ENCODE peak calls at places on chromosomes 13 and 19, in five cellular contexts. R is Peyer's patch, N is activated T-cell treated with anti-CD3 and anti-CD28 coated beads for 1 hour, O is coronary artery, U is GDM1. G is an unnamed sample.

GRCh38 chr19:46698395-46699321 is 18.3 kb downstream of the PRKD2 start:
- DNase-seq in R (no peak), N (no peak), O (no peak), U (no peak), G (no peak)

GRCh38 chr13:99989376-99990044 is 7.9 kb downstream of the ZIC2 start:
- DNase-seq in R (no peak), N (no peak), O (no peak), U (no peak), G (no peak)

GRCh38 chr13:19864339-19865309 is 1.2 kb upstream of the ZMYM5 start:
- DNase-seq in R (peak), N (peak), O (peak), U (peak), G (peak)

GRCh38 chr13:59665736-59666135 is 498.0 kb downstream of the DIAPH3 start:
- DNase-seq in R (no peak), N (no peak), O (no peak), U (no peak), G (no peak)

GRCh38 chr19:55345818-55346724 is 6.4 kb downstream of the KMT5C start:
- DNase-seq in R (no peak), N (no peak), O (no peak), U (no peak), G (peak)

GRCh38 chr13:50873481-50873880 is 30.0 kb upstream of the DLEU7 start:
- DNase-seq in R (no peak), N (no peak), O (no peak), U (no peak), G (no peak)

GRCh38 chr19:1261512-1261862 is 7.6 kb upstream of the CIRBP start:
- DNase-seq in R (no peak), N (no peak), O (no peak), U (no peak), G (peak)

GRCh38 chr19:51002101-51002532 is 713 bp upstream of the KLK8 start:
- DNase-seq in R (no peak), N (no peak), O (no peak), U (no peak), G (no peak)

GRCh38 chr13:39244561-39245230 is 206.4 kb downstream of the NHLRC3 start:
- DNase-seq in R (no peak), N (no peak), O (no peak), U (no peak), G (no peak)